ENCODE peak calls at places on chromosomes 1 and 21, in ten cellular contexts. L, B, F, C, H, W, V, N, S and G are unnamed samples. For H3K36me3, the result is how much of the 10 kb centered on the place peaks cover.

GRCh38 chr1:32716312-32717126 is 13.9 kb upstream of the SYNC start:
- DNase-seq in N (peak), L (peak), B (no peak), S (peak), F (peak), C (peak), H (peak), V (peak), W (peak), G (no peak)

GRCh38 chr1:245458761-245459174 is 304.0 kb downstream of the KIF26B start:
- DNase-seq in L (no peak), V (no peak), S (no peak), H (no peak), C (peak), W (peak), F (no peak), B (no peak), N (no peak), G (no peak)

GRCh38 chr1:221829327-221830011 is 87.6 kb upstream of the DUSP10 start:
- DNase-seq in L (no peak), H (no peak), F (peak), B (no peak), V (no peak), C (no peak), S (no peak), N (no peak), W (peak), G (no peak)

GRCh38 chr1:96926176-96926575 is 204.6 kb downstream of the PTBP2 start:
- DNase-seq in C (no peak), L (no peak), S (no peak), V (no peak), H (no peak), B (no peak), W (no peak), F (no peak), N (no peak), G (no peak)

GRCh38 chr1:47840791-47841190 is 156.4 kb downstream of the TRABD2B start:
- DNase-seq in B (no peak), N (no peak), V (no peak), F (no peak), W (no peak), L (no peak), C (peak), S (no peak), H (no peak), G (no peak)

GRCh38 chr1:35603941-35604340 is 30.8 kb downstream of the TFAP2E start:
- DNase-seq in C (no peak), L (no peak), V (no peak), N (no peak), W (peak), S (no peak), B (no peak), H (no peak), F (no peak), G (no peak)

GRCh38 chr1:77322061-77322900 is 40.5 kb downstream of the AK5 start:
- DNase-seq in V (no peak), H (no peak), B (no peak), W (peak), L (no peak), S (no peak), N (peak), C (peak), F (no peak), G (no peak)

GRCh38 chr1:199081739-199082138 is 442.9 kb downstream of the PTPRC start:
- DNase-seq in F (no peak), V (no peak), S (no peak), W (no peak), C (no peak), H (no peak), B (no peak), N (no peak), L (no peak), G (no peak)

GRCh38 chr1:65209005-65209885 is 61.2 kb downstream of the AK4 start:
- DNase-seq in C (peak), F (no peak), S (no peak), B (no peak), N (peak), H (no peak), L (no peak), W (peak), V (peak), G (peak)

GRCh38 chr1:58857673-58858343 is 74.0 kb upstream of the JUN start:
- DNase-seq in C (no peak), S (no peak), H (no peak), B (no peak), W (no peak), N (no peak), L (no peak), V (no peak), F (no peak), G (no peak)

GRCh38 chr1:47991187-47991586 is 6.0 kb downstream of the TRABD2B start:
- DNase-seq in C (no peak), B (no peak), H (no peak), S (no peak), F (no peak), V (no peak), W (peak), L (no peak), N (peak), G (no peak)

GRCh38 chr1:8866792-8867415 is 11.6 kb downstream of the ENO1 start:
- DNase-seq in F (no peak), S (no peak), C (no peak), H (no peak), L (no peak), V (no peak), W (no peak), N (no peak), B (no peak), G (no peak)

GRCh38 chr1:111496398-111496797 is 7.0 kb downstream of the ADORA3 start:
- DNase-seq in B (no peak), F (no peak), H (no peak), S (no peak), C (no peak), L (no peak), N (no peak), V (no peak), W (no peak), G (no peak)

GRCh38 chr21:40841524-40842196 is 5.3 kb downstream of the DSCAM start:
- DNase-seq in C (peak), F (no peak), V (peak), H (peak), N (peak), W (no peak), L (peak), S (peak), B (no peak), G (no peak)

GRCh38 chr1:226730064-226730463 is 9.0 kb downstream of the ITPKB start:
- DNase-seq in W (no peak), F (peak), H (no peak), N (no peak), B (no peak), V (no peak), S (no peak), L (no peak), C (no peak), G (no peak)

GRCh38 chr1:17119076-17119743 is at the start of gene PADI2:
- DNase-seq in W (peak), C (peak), L (peak), V (peak), B (no peak), N (peak), H (peak), S (peak), F (peak), G (no peak)

GRCh38 chr1:99731384-99731783 is 35.1 kb downstream of the FRRS1 start:
- DNase-seq in L (no peak), B (no peak), N (no peak), W (no peak), V (no peak), C (no peak), F (no peak), S (no peak), H (no peak), G (no peak)

GRCh38 chr1:38194486-38194885 is 147.9 kb upstream of the POU3F1 start:
- DNase-seq in V (no peak), L (no peak), H (peak), F (no peak), W (no peak), S (no peak), C (no peak), B (no peak), N (no peak), G (no peak)

GRCh38 chr1:32269744-32270143 is 18.7 kb downstream of the LCK start:
- DNase-seq in N (no peak), L (no peak), H (no peak), V (no peak), B (no peak), S (no peak), F (no peak), C (no peak), W (no peak), G (no peak)

GRCh38 chr1:184393924-184394323 is 7.1 kb downstream of the C1orf21 start:
- DNase-seq in F (no peak), H (no peak), C (no peak), L (no peak), B (no peak), S (no peak), N (no peak), V (no peak), W (peak), G (no peak)

GRCh38 chr1:199667079-199667478 is 360.4 kb upstream of the NR5A2 start:
- DNase-seq in F (no peak), N (no peak), H (peak), S (no peak), C (no peak), L (no peak), V (no peak), W (no peak), B (no peak), G (no peak)

GRCh38 chr1:156664046-156664948 is 12.9 kb downstream of the NES start:
- DNase-seq in C (no peak), H (no peak), S (peak), N (peak), L (no peak), F (no peak), B (no peak), V (peak), W (no peak), G (no peak)

GRCh38 chr1:183780757-183781156 is 24.2 kb upstream of the RGL1 start:
- DNase-seq in L (no peak), W (no peak), N (no peak), V (no peak), S (no peak), F (no peak), C (no peak), B (no peak), H (no peak), G (no peak)

GRCh38 chr1:23795676-23796465 is 4.7 kb downstream of the GALE start:
- DNase-seq in C (no peak), S (no peak), H (no peak), B (no peak), F (no peak), L (no peak), N (no peak), W (no peak), V (no peak), G (no peak)

GRCh38 chr1:214404571-214405213 is 123.7 kb downstream of the SMYD2 start:
- DNase-seq in F (no peak), N (peak), S (no peak), W (peak), L (no peak), V (no peak), C (no peak), H (no peak), B (no peak), G (no peak)

GRCh38 chr1:186155594-186155993 is 219.5 kb downstream of the TPR start:
- DNase-seq in V (peak), B (no peak), C (peak), F (no peak), W (peak), H (no peak), S (no peak), L (no peak), N (peak), G (no peak)

GRCh38 chr1:65247419-65248359 is 61.7 kb upstream of the DNAJC6 start:
- DNase-seq in B (no peak), C (peak), S (peak), N (no peak), W (peak), L (peak), V (no peak), H (no peak), F (no peak), G (no peak)

GRCh38 chr1:195053478-195053877 is 1554.8 kb downstream of the KCNT2 start:
- DNase-seq in L (no peak), C (no peak), N (no peak), B (no peak), V (no peak), W (no peak), F (no peak), S (no peak), H (no peak), G (no peak)

GRCh38 chr1:109818351-109819325 is 54.9 kb upstream of the EPS8L3 start:
- DNase-seq in B (no peak), H (no peak), S (peak), F (no peak), N (no peak), C (peak), L (no peak), V (no peak), W (peak), G (no peak)

GRCh38 chr21:34911360-34911759 is 137.7 kb downstream of the RUNX1 start:
- DNase-seq in H (peak), L (no peak), F (no peak), S (peak), C (peak), V (no peak), W (no peak), N (no peak), B (no peak), G (no peak)

GRCh38 chr1:230301322-230301721 is 124.8 kb downstream of the PGBD5 start:
- DNase-seq in F (no peak), V (no peak), W (no peak), H (no peak), N (no peak), C (peak), B (no peak), L (no peak), S (no peak), G (no peak)

GRCh38 chr1:152904688-152905440 is 3.5 kb upstream of the IVL start:
- DNase-seq in W (no peak), B (no peak), V (no peak), L (no peak), S (no peak), C (no peak), F (no peak), H (no peak), N (no peak), G (no peak)

GRCh38 chr1:32992489-32993214 is 28.0 kb upstream of the RNF19B start:
- DNase-seq in N (peak), W (peak), B (peak), V (peak), L (peak), H (peak), F (peak), S (peak), C (peak), G (peak)

GRCh38 chr1:59361766-59362165 is 64.9 kb downstream of the FGGY start:
- DNase-seq in W (peak), H (no peak), S (peak), V (no peak), F (no peak), L (no peak), B (no peak), N (no peak), C (no peak), G (no peak)

GRCh38 chr21:41048636-41049035 is 119.3 kb upstream of the BACE2 start:
- DNase-seq in B (no peak), S (no peak), C (no peak), W (no peak), L (no peak), F (no peak), V (no peak), H (no peak), N (no peak), G (no peak)

GRCh38 chr1:104072915-104073371 is 323.2 kb downstream of the AMY1C start:
- DNase-seq in S (no peak), C (no peak), F (no peak), L (no peak), B (no peak), W (peak), N (no peak), V (no peak), H (no peak), G (no peak)

GRCh38 chr1:151992345-151993083 is 1.1 kb downstream of the S100A10 start:
- DNase-seq in V (peak), L (peak), C (peak), B (peak), N (peak), W (peak), F (peak), H (peak), S (peak), G (peak)

GRCh38 chr1:246930830-246931548 is 759 bp downstream of the AHCTF1 start:
- DNase-seq in F (peak), H (peak), V (no peak), W (peak), C (peak), L (peak), S (peak), B (no peak), N (peak), G (peak)

DNA sequence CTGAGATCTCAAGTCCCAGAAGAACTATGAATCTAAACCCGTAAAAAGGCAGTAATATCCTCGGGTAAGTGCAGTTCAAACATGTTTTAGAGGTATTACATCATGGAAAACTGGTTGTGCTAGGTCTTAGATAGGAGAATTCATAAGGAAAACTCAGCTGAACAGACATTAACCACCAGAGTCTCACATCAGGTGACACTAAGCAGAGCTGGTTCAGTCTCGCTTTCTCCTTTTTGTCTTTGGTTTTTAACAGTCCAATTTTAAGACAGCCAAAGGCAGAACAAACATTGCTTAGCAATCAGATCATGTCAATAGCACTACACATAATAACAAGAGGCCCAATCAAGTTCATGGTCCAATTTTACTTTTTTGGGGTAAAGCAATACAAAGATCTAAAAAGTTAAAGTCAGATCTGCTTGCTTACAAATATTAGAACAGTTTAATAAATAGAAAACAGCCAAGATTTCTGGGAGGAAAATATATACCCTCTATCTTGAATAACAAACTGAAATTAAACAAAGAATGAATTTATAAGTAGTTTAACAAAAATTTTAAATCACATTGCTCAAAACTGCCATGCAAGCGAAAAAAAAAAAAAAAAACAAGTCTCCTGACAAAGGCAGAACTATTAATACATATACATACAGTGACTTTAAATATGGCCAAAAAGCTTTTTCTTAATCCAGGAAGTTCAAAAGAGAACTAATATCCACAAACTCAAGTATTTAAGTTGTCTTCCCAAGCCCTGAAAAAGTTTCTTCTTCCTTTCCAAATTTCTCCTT is 63.2 kb upstream of the MUTYH start:
- DNase-seq in L (no peak), N (no peak), W (no peak), V (no peak), H (no peak), S (no peak), C (no peak), B (no peak), F (no peak), G (no peak)
- H3K4me3 ChIP-seq in L (no peak), N (no peak), W (no peak), V (no peak), H (no peak), S (no peak), C (no peak), B (no peak), F (no peak), G (no peak)

DNA sequence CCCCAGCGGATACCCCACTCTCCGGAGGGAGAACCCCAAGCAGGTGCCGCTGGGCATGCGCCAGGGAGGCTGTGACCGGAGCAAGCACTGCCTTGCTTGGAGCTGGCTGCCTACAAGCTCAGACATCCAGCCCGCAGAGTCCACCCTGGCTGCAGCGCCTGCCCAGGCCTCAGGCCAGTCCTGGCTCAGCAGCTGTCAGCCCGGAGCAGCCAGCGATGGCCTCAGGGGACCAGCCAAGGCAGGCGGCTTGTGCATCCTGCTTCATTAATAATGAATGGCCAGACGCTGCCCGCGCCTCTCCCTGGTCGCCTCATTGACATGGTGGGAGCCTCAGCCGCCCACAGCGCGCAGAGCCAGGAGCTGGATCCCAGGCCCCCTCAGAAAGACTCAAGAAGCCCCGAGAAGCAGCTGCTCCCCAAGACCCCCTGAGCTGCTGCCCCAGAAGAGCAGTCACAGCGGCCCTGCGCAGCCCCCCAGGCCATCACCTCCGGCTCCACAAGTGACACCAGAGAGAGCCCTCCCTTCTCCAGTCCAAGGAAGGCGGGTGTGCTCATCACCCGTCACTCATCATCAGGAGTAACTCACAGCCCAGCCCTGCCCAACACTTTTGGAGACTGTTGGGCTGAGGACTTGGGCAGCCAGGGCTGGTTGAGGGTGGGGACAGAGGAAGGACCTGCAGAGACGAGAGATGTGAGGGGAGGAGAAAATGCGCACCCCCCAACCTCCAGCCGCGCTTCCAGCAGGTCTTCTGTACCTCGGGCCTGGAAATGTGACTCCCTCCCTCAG is 19.6 kb downstream of the KCNAB2 start:
- DNase-seq in N (no peak), L (no peak), W (no peak), B (no peak), H (no peak), V (no peak), F (no peak), S (peak), C (no peak), G (no peak)
- TF ChIP-seq CTCF in N (no peak), L (no peak), W (no peak), B (no peak), H (no peak), V (no peak), F (no peak), S (no peak), C (no peak), G (no peak)

GRCh38 chr1:190147616-190148015 is 330.0 kb downstream of the BRINP3 start:
- DNase-seq in C (no peak), F (no peak), W (no peak), B (no peak), N (no peak), V (no peak), S (no peak), H (no peak), L (no peak), G (no peak)

GRCh38 chr1:190140644-190141043 is 337.0 kb downstream of the BRINP3 start:
- DNase-seq in B (no peak), V (no peak), W (no peak), L (no peak), S (no peak), F (no peak), H (no peak), C (no peak), N (no peak), G (no peak)

GRCh38 chr1:190138711-190139110 is 339.0 kb downstream of the BRINP3 start:
- DNase-seq in L (no peak), S (no peak), V (peak), F (no peak), H (no peak), N (no peak), C (no peak), W (no peak), B (no peak), G (no peak)

GRCh38 chr1:190144650-190145049 is 333.0 kb downstream of the BRINP3 start:
- DNase-seq in V (no peak), N (no peak), W (no peak), L (no peak), C (no peak), S (no peak), H (no peak), F (no peak), B (no peak), G (no peak)
- H3K36me3 ChIP-seq in V (under half), N (under half), W (under half), L (under half), C (under half), S (under half), H (under half), F (under half), B (under half), G (under half)

GRCh38 chr1:40849801-40850592 is 12.2 kb downstream of the CITED4 start:
- DNase-seq in L (peak), B (no peak), V (peak), F (peak), W (peak), N (peak), S (peak), H (peak), C (peak), G (peak)

GRCh38 chr1:40851643-40852042 is 10.5 kb downstream of the CITED4 start:
- DNase-seq in V (no peak), N (no peak), B (no peak), C (no peak), F (no peak), W (no peak), S (no peak), L (no peak), H (no peak), G (no peak)

GRCh38 chr1:40845895-40846294 is 16.3 kb downstream of the CITED4 start:
- DNase-seq in V (no peak), S (no peak), F (no peak), C (no peak), H (no peak), L (no peak), W (no peak), B (no peak), N (no peak), G (no peak)

GRCh38 chr1:40847023-40847740 is 15.0 kb downstream of the CITED4 start:
- DNase-seq in B (no peak), H (no peak), W (no peak), C (no peak), S (no peak), N (peak), F (no peak), L (no peak), V (no peak), G (no peak)

GRCh38 chr1:40848530-40849189 is 13.5 kb downstream of the CITED4 start:
- DNase-seq in W (peak), V (peak), H (peak), S (peak), B (no peak), L (peak), N (peak), C (peak), F (no peak), G (peak)
- H3K4me3 ChIP-seq in W (no peak), V (no peak), H (no peak), S (no peak), B (no peak), L (no peak), N (no peak), C (no peak), F (no peak), G (no peak)

GRCh38 chr1:201171063-201172036 is 17.1 kb upstream of the TMEM9 start:
- DNase-seq in W (peak), F (peak), L (no peak), V (peak), C (peak), B (no peak), N (peak), H (peak), S (peak), G (peak)
- TF ChIP-seq CTCF in W (peak), F (no peak), L (peak), V (peak), C (no peak), B (peak), N (peak), H (peak), S (peak), G (no peak)